ENCODE peak calls at places on chromosomes 16 and 17, in nine cellular contexts. G, M, B, D, W, Q, I, S and T are unnamed samples.

GRCh38 chr17:50218071-50218759 is 16.8 kb upstream of the COL1A1 start:
- DNase-seq in G (no peak), M (peak), B (no peak), D (no peak), W (no peak), Q (peak), I (no peak), S (peak), T (no peak)

GRCh38 chr17:33267279-33267790 is 25.8 kb downstream of the ASIC2 start:
- DNase-seq in G (no peak), M (peak), B (no peak), D (peak), W (no peak), Q (peak), I (no peak), S (peak), T (peak)

GRCh38 chr17:44780845-44781480 is 22.2 kb downstream of the ADAM11 start:
- DNase-seq in G (no peak), M (no peak), B (no peak), D (no peak), W (no peak), Q (no peak), I (no peak), S (no peak), T (no peak)

GRCh38 chr16:819336-819735 is 18.8 kb upstream of the GNG13 start:
- DNase-seq in G (peak), M (no peak), B (no peak), D (no peak), W (no peak), Q (no peak), I (no peak), S (no peak), T (no peak)

GRCh38 chr17:35315283-35315682 is 58.1 kb downstream of the SLFN11 start:
- DNase-seq in G (no peak), M (peak), B (no peak), D (peak), W (peak), Q (peak), I (no peak), S (peak), T (peak)

GRCh38 chr16:4937782-4938682 is 1.1 kb upstream of the PPL start:
- DNase-seq in G (no peak), M (no peak), B (no peak), D (no peak), W (no peak), Q (no peak), I (no peak), S (peak), T (no peak)

GRCh38 chr16:84985079-84986065 is 26.0 kb downstream of the ZDHHC7 start:
- DNase-seq in G (no peak), M (peak), B (no peak), D (peak), W (no peak), Q (peak), I (no peak), S (peak), T (peak)

GRCh38 chr16:19118938-19119431 is 5.2 kb downstream of the ITPRIPL2 start:
- DNase-seq in G (no peak), M (peak), B (no peak), D (peak), W (peak), Q (peak), I (no peak), S (peak), T (peak)

GRCh38 chr16:1812732-1813163 is 13.9 kb downstream of the HAGH start:
- DNase-seq in G (peak), M (peak), B (peak), D (no peak), W (peak), Q (peak), I (peak), S (peak), T (peak)

GRCh38 chr17:40004712-40005111 is 10.5 kb upstream of the CSF3 start:
- DNase-seq in G (no peak), M (no peak), B (no peak), D (no peak), W (no peak), Q (no peak), I (no peak), S (no peak), T (no peak)

GRCh38 chr16:89706446-89707260 is 5.1 kb upstream of the SPATA2L start:
- DNase-seq in G (no peak), M (no peak), B (no peak), D (no peak), W (peak), Q (no peak), I (no peak), S (no peak), T (no peak)

GRCh38 chr17:66508896-66509843 is 206.8 kb downstream of the PRKCA start:
- DNase-seq in G (no peak), M (peak), B (no peak), D (peak), W (no peak), Q (peak), I (no peak), S (peak), T (peak)

GRCh38 chr17:58324409-58325288 is 3.9 kb downstream of the TSPOAP1 start:
- DNase-seq in G (no peak), M (peak), B (peak), D (peak), W (peak), Q (peak), I (peak), S (peak), T (no peak)

GRCh38 chr16:87548086-87548485 is 54.2 kb upstream of the JPH3 start:
- DNase-seq in G (no peak), M (no peak), B (no peak), D (no peak), W (no peak), Q (no peak), I (no peak), S (no peak), T (no peak)
- TF ChIP-seq CTCF in G (no peak), M (no peak), B (no peak), D (no peak), W (no peak), Q (no peak), I (no peak), S (no peak), T (no peak)

DNA sequence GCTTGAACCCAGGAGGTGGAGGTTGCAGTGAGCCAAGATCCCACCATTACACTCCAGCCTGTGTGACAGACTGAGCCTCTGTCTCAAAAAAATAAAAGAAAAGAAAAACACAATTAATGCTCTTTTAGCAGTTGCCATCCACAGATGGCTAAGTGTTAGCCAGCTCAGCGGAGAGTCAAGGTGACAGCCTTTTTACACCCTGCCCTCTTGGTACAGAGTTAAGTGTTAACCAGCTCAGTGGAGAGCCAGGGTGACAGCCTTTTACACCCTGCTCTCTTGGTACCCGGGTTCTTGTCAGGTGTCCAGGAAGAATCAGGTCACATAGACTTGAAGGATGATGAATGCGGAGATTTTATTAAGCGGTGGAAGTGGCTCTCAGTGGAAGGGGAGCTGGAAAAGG is 7.8 kb upstream of the CD300LF start:
- DNase-seq in G (no peak), M (no peak), B (no peak), D (no peak), W (no peak), Q (no peak), I (no peak), S (no peak), T (no peak)
- H3K4me3 ChIP-seq in G (no peak), M (no peak), B (no peak), D (no peak), W (no peak), Q (no peak), I (no peak), S (no peak), T (no peak)

GRCh38 chr17:73360961-73361761 is 49.4 kb upstream of the CDC42EP4 start:
- DNase-seq in G (no peak), M (no peak), B (peak), D (no peak), W (no peak), Q (no peak), I (no peak), S (no peak), T (no peak)

GRCh38 chr17:73359255-73359816 is 47.5 kb upstream of the CDC42EP4 start:
- DNase-seq in G (no peak), M (no peak), B (no peak), D (no peak), W (no peak), Q (no peak), I (no peak), S (no peak), T (no peak)

GRCh38 chr17:73357981-73358380 is 46.2 kb upstream of the CDC42EP4 start:
- DNase-seq in G (no peak), M (no peak), B (no peak), D (no peak), W (no peak), Q (no peak), I (no peak), S (no peak), T (no peak)

GRCh38 chr17:73358668-73359067 is 46.9 kb upstream of the CDC42EP4 start:
- DNase-seq in G (no peak), M (no peak), B (no peak), D (no peak), W (no peak), Q (no peak), I (no peak), S (no peak), T (no peak)

DNA sequence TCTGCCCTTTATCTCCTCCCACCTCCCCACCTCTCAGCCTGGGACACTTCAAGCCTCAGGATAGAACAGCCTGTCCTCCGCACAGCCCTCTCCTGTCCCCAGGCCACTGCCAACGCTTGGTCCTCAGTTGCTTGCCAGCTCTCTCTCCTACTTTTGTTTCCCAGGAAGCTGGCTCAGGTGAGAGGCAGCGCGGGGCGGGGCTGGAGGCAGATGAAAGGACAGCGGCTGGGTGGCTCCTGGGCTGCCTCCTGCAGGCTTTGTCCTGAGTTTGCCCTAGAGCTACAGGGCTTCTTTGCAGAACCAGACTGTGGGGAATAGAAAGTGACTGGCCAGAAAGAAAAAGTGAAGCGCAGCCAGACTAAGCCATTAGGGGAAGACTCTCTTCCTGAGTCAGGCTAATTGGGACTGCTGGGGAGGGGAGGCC is 48.2 kb upstream of the CDC42EP4 start:
- DNase-seq in G (no peak), M (no peak), B (peak), D (peak), W (no peak), Q (no peak), I (peak), S (no peak), T (no peak)
- TF ChIP-seq CTCF in G (no peak), M (no peak), B (peak), D (no peak), W (no peak), Q (no peak), I (no peak), S (no peak), T (no peak)

DNA sequence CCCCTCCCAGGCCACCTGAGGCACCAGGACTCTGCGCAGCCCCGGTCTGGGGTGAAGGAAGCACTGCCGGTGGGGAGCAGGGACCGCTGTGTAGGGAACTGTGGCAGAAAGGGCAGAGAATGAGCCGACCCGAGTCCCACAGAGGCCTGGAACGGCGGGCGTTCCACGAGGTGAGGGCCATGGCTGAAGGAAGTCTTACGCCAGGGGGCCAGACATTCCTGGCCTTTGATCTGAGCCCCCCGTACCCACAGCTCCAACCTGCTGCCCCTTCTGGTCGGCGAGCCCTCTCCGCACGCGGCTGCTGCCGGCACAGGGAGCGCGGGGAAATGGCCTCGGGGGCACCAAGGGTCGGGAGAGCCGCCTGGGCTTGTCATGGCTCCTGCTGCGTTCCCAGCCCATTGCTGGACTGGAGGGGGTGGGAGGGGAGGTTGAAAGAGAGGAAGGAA is 1.4 kb upstream of the WNT3 start:
- DNase-seq in G (no peak), M (no peak), B (peak), D (no peak), W (no peak), Q (no peak), I (no peak), S (no peak), T (no peak)
- H3K4me3 ChIP-seq in G (no peak), M (no peak), B (peak), D (no peak), W (no peak), Q (peak), I (no peak), S (no peak), T (no peak)